ENCODE peak calls at places on chromosome 14, in nine cellular contexts. F, Z, R, L, W, B, A, T and V are unnamed samples.

GRCh38 chr14:102924632-102925588 is 2.4 kb downstream of the AMN start:
- DNase-seq in W (no peak), Z (no peak), T (no peak), A (no peak), F (no peak), B (no peak), R (no peak), L (no peak), V (no peak)

GRCh38 chr14:49036991-49037390 is 549.2 kb downstream of the RPS29 start:
- DNase-seq in R (no peak), A (no peak), T (no peak), F (no peak), L (no peak), W (no peak), B (no peak), Z (no peak), V (no peak)

GRCh38 chr14:20381341-20381740 is 32.0 kb downstream of the TEP1 start:
- DNase-seq in A (no peak), L (no peak), F (no peak), T (no peak), B (no peak), W (peak; percentile 62), Z (no peak), R (no peak), V (no peak)

GRCh38 chr14:61730756-61731373 is 31.4 kb upstream of the SNAPC1 start:
- DNase-seq in Z (no peak), L (no peak), T (no peak), B (no peak), F (no peak), R (no peak), W (no peak), A (no peak), V (no peak)

GRCh38 chr14:103733651-103734050 is 18.0 kb downstream of the ZFYVE21 start:
- DNase-seq in R (peak; percentile 34), T (no peak), Z (no peak), B (no peak), L (peak; percentile 47), A (no peak), W (no peak), F (no peak), V (no peak)

GRCh38 chr14:88955470-88955869 is 131.0 kb downstream of the TTC8 start:
- DNase-seq in L (peak; percentile 67), F (no peak), Z (no peak), R (no peak), W (no peak), B (no peak), T (no peak), A (no peak), V (no peak)

GRCh38 chr14:69701269-69701668 is 65.7 kb upstream of the SRSF5 start:
- DNase-seq in R (no peak), T (no peak), A (no peak), B (peak; percentile 45), F (no peak), Z (no peak), L (no peak), W (no peak), V (no peak)

GRCh38 chr14:57739543-57739942 is 126.3 kb downstream of the SLC35F4 start:
- DNase-seq in Z (no peak), W (no peak), R (no peak), F (no peak), T (no peak), L (no peak), B (no peak), A (no peak), V (no peak)

GRCh38 chr14:92105845-92106094 is 612 bp downstream of the ATXN3 start:
- DNase-seq in T (peak; percentile 38), A (peak; percentile 44), W (no peak), Z (peak; percentile 37), B (no peak), R (peak; percentile 74), L (peak; percentile 55), F (peak; percentile 68), V (peak; percentile 53)

GRCh38 chr14:51093371-51094281 is 1.3 kb downstream of the TRIM9 start:
- DNase-seq in F (no peak), A (peak; percentile 54), R (peak; percentile 72), W (peak; percentile 79), B (peak; percentile 75), T (peak; percentile 52), L (peak; percentile 20), Z (peak; percentile 51), V (no peak)

GRCh38 chr14:105871590-105871989 is 345.2 kb downstream of the TMEM121 start:
- DNase-seq in F (no peak), Z (no peak), B (no peak), R (no peak), W (no peak), T (no peak), A (no peak), L (no peak), V (no peak)

GRCh38 chr14:26984318-26985177 is 386.7 kb upstream of the NOVA1 start:
- DNase-seq in R (peak; percentile 40), B (peak; percentile 86), W (peak; percentile 66), Z (peak; percentile 81), L (peak; percentile 55), F (peak; percentile 91), A (peak; percentile 64), T (peak; percentile 78), V (peak; percentile 52)
- TF ChIP-seq CTCF in R (no peak), B (peak; percentile 90), W (peak; percentile 65), Z (peak; percentile 83), L (peak; percentile 89), F (peak; percentile 89), A (peak; percentile 65), T (peak; percentile 66), V (peak; percentile 83)

DNA sequence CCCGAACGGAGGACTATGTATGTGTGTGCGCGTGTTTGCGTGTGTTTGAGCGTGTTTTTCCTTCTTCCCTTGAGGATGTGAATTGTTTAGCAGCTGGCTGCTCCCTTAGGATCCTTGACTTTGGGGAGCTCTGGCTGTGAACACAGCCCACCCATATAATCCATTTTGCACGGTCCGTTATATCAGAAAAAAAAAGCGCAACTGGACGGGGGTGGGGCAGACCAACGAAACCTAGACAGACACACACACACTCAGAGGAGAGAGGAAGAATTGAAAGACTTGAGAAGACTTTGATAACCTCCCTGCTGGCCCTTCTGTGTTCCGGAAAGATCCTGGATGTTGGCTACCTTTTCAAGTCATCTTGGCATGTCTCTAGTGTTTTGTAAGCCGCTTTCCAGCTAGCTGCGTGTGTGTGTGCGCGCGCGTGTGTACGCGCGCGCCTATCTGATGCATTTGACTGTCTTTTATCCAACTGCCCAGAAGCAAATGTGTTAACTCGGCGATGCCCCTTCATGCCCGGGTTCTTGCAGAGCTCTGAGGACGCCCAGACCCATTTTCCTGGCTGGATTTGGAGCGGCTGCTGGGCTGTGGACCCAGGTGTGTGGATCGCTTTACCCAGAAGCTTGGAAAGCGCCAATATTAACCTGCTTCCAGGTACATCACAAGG is 576 bp downstream of the LRFN5 start:
- DNase-seq in Z (no peak), W (no peak), T (peak; percentile 6), B (peak; percentile 43), A (no peak), F (no peak), R (no peak), L (peak; percentile 19), V (no peak)
- H3K4me3 ChIP-seq in Z (peak overlapping the region; percentile 80), W (peak overlapping the region; percentile 42), T (peak overlapping the region; percentile 22), B (peak overlapping the region; percentile 71), A (peak overlapping the region; percentile 4), F (peak overlapping the region; percentile 83), R (peak overlapping the region; percentile 38), L (peak overlapping the region; percentile 59), V (peak overlapping the region; percentile 23)

GRCh38 chr14:96934961-96935360 is 137.8 kb downstream of the VRK1 start:
- DNase-seq in B (no peak), W (no peak), L (no peak), Z (no peak), T (no peak), A (no peak), F (no peak), R (no peak), V (no peak)

GRCh38 chr14:96944297-96944696 is 147.1 kb downstream of the VRK1 start:
- DNase-seq in L (no peak), A (no peak), T (no peak), W (no peak), R (no peak), Z (no peak), B (no peak), F (no peak), V (no peak)

GRCh38 chr14:96940009-96940408 is 142.8 kb downstream of the VRK1 start:
- DNase-seq in T (no peak), R (no peak), A (no peak), W (no peak), B (peak; percentile 54), F (no peak), L (no peak), Z (peak; percentile 73), V (no peak)

DNA sequence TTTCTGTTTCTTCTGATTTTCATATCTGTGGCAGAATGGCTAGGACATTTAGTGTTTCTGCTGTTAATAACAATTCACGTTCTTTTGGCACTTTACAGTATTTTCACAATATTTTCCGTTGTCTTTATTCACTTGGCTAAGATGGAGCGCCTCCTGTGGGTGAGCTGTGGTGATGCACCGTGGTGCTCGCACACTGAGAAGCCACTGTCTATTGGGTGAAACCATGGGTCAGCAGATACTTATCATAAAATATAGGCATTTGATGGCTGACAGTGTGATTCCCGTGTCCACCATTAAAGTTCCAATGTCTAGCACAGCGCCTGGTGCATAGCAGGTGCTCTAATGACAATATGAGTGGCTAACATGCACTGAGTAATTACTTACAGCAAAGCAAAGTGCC is 141.8 kb downstream of the VRK1 start:
- DNase-seq in W (no peak), L (no peak), F (no peak), T (no peak), B (peak; percentile 28), Z (peak; percentile 22), A (no peak), R (no peak), V (no peak)
- TF ChIP-seq CTCF in W (peak; percentile 38), L (no peak), F (peak; percentile 7), T (no peak), B (peak; percentile 75), Z (no peak), A (no peak), R (no peak), V (no peak)

GRCh38 chr14:21647380-21647779 is 6.3 kb upstream of the OR4E2 start:
- DNase-seq in F (peak; percentile 65), Z (no peak), R (no peak), A (no peak), B (no peak), T (no peak), W (no peak), L (no peak), V (no peak)

GRCh38 chr14:21642683-21643082 is 7.9 kb upstream of the OR10G2 start:
- DNase-seq in R (no peak), F (no peak), B (no peak), Z (no peak), W (no peak), L (no peak), A (no peak), T (no peak), V (no peak)

DNA sequence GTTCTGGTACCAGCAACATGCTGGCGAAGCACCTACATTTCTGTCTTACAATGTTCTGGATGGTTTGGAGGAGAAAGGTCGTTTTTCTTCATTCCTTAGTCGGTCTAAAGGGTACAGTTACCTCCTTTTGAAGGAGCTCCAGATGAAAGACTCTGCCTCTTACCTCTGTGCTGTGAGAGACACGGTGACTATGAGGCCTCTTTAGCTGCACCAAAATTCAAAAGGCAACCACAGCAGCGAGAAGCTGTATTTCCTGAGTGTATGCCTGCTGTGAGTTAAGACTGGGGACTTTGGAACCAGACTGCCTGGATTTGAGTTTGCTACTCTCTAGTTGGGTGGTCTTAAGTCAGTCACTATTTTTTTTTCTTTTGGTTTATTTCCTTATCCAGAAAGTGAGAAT is 8.7 kb upstream of the OR10G2 start:
- DNase-seq in T (no peak), W (no peak), B (peak; percentile 4), F (no peak), L (no peak), R (no peak), Z (no peak), A (no peak), V (no peak)
- H3K4me3 ChIP-seq in T (no peak overlapping the region), W (no peak overlapping the region), B (no peak overlapping the region), F (no peak overlapping the region), L (no peak overlapping the region), R (no peak overlapping the region), Z (no peak overlapping the region), A (no peak overlapping the region), V (no peak overlapping the region)